ENCODE peak calls at places on chromosomes 2 and 18, in five cellular contexts. One of them, this sample, is unnamed.

GRCh38 chr18:75162978-75163377 is 46.0 kb downstream of the PTGR3 start:
- DNase-seq in MV-4-11: no peak
- DNase-seq in PC-3: no peak
- DNase-seq in A549: no peak
- DNase-seq in GM13977: no peak
- DNase-seq in this sample: no peak

GRCh38 chr18:74273394-74273793 is 18.4 kb downstream of the CYB5A start:
- DNase-seq in PC-3: no peak
- DNase-seq in GM13977: no peak
- DNase-seq in A549: no peak
- DNase-seq in MV-4-11: no peak
- DNase-seq in this sample: no peak

GRCh38 chr2:33583194-33583938 is 15.7 kb downstream of the FAM98A start:
- DNase-seq in A549: no peak
- DNase-seq in MV-4-11: peak; percentile 50
- DNase-seq in GM13977: peak; percentile 27
- DNase-seq in PC-3: peak; percentile 60
- DNase-seq in this sample: peak; percentile 22

GRCh38 chr2:235270951-235271350 is 222.9 kb upstream of the AGAP1 start:
- DNase-seq in MV-4-11: peak; percentile 96
- DNase-seq in A549: no peak
- DNase-seq in PC-3: no peak
- DNase-seq in GM13977: peak; percentile 35
- DNase-seq in this sample: peak; percentile 96

GRCh38 chr2:196591004-196591403 is 48.5 kb upstream of the CCDC150 start:
- DNase-seq in MV-4-11: no peak
- DNase-seq in GM13977: no peak
- DNase-seq in A549: no peak
- DNase-seq in PC-3: no peak
- DNase-seq in this sample: no peak

GRCh38 chr2:152425765-152426710 is 91.1 kb downstream of the FMNL2 start:
- DNase-seq in GM13977: no peak
- DNase-seq in A549: no peak
- DNase-seq in MV-4-11: no peak
- DNase-seq in PC-3: no peak
- DNase-seq in this sample: no peak

GRCh38 chr18:59264136-59264571 is 9.1 kb downstream of the RAX start:
- DNase-seq in A549: no peak
- DNase-seq in MV-4-11: no peak
- DNase-seq in PC-3: no peak
- DNase-seq in GM13977: no peak
- DNase-seq in this sample: no peak

GRCh38 chr2:65018141-65018582 is 29.0 kb downstream of the SLC1A4 start:
- DNase-seq in MV-4-11: peak; percentile 98
- DNase-seq in GM13977: no peak
- DNase-seq in PC-3: no peak
- DNase-seq in A549: no peak
- DNase-seq in this sample: no peak

GRCh38 chr2:190860985-190861721 is 19.5 kb upstream of the GLS start:
- DNase-seq in A549: no peak
- DNase-seq in GM13977: no peak
- DNase-seq in PC-3: no peak
- DNase-seq in MV-4-11: no peak
- DNase-seq in this sample: peak; percentile 68

GRCh38 chr2:172643142-172643541 is 87.3 kb downstream of the PDK1 start:
- DNase-seq in MV-4-11: no peak
- DNase-seq in PC-3: peak; percentile 90
- DNase-seq in GM13977: no peak
- DNase-seq in A549: no peak
- DNase-seq in this sample: no peak

GRCh38 chr2:237704476-237705224 is 77.3 kb downstream of the LRRFIP1 start:
- DNase-seq in MV-4-11: peak; percentile 72
- DNase-seq in A549: no peak
- DNase-seq in GM13977: no peak
- DNase-seq in PC-3: peak; percentile 67
- DNase-seq in this sample: peak; percentile 78

GRCh38 chr18:55406374-55407045 is 181.5 kb downstream of the TCF4 start:
- DNase-seq in PC-3: no peak
- DNase-seq in GM13977: no peak
- DNase-seq in A549: no peak
- DNase-seq in MV-4-11: no peak
- DNase-seq in this sample: no peak

GRCh38 chr2:102313025-102313424 is 1.7 kb downstream of the IL1RL1 start:
- DNase-seq in PC-3: peak; percentile 89
- DNase-seq in MV-4-11: no peak
- DNase-seq in A549: no peak
- DNase-seq in GM13977: no peak
- DNase-seq in this sample: peak; percentile 93

GRCh38 chr2:179562330-179562885 is 297.8 kb upstream of the SESTD1 start:
- DNase-seq in A549: no peak
- DNase-seq in GM13977: no peak
- DNase-seq in PC-3: no peak
- DNase-seq in MV-4-11: no peak
- DNase-seq in this sample: no peak

GRCh38 chr2:74821177-74822124 is 12.5 kb upstream of the HK2 start:
- DNase-seq in GM13977: no peak
- DNase-seq in A549: no peak
- DNase-seq in PC-3: peak; percentile 7
- DNase-seq in MV-4-11: peak; percentile 15
- DNase-seq in this sample: no peak

GRCh38 chr2:114550895-114551793 is 108.7 kb downstream of the DPP10 start:
- DNase-seq in A549: peak; percentile 9
- DNase-seq in PC-3: peak; percentile 75
- DNase-seq in GM13977: peak; percentile 36
- DNase-seq in MV-4-11: peak; percentile 48
- DNase-seq in this sample: peak; percentile 3

GRCh38 chr2:58866040-58866439 is 624.9 kb upstream of the FANCL start:
- DNase-seq in MV-4-11: no peak
- DNase-seq in A549: no peak
- DNase-seq in PC-3: no peak
- DNase-seq in GM13977: no peak
- DNase-seq in this sample: no peak

GRCh38 chr2:42172566-42172965 is 3.4 kb downstream of the EML4 start:
- DNase-seq in PC-3: no peak
- DNase-seq in A549: no peak
- DNase-seq in MV-4-11: no peak
- DNase-seq in GM13977: no peak
- DNase-seq in this sample: no peak

GRCh38 chr2:120958623-120959366 is 223.1 kb downstream of the GLI2 start:
- DNase-seq in PC-3: no peak
- DNase-seq in MV-4-11: no peak
- DNase-seq in A549: no peak
- DNase-seq in GM13977: no peak
- DNase-seq in this sample: no peak

GRCh38 chr18:6741290-6741689 is 11.8 kb downstream of the ARHGAP28 start:
- DNase-seq in GM13977: no peak
- DNase-seq in MV-4-11: no peak
- DNase-seq in A549: peak; percentile 4
- DNase-seq in PC-3: peak; percentile 91
- DNase-seq in this sample: peak; percentile 94

GRCh38 chr18:23935804-23936203 is 78.8 kb upstream of the TTC39C start:
- DNase-seq in PC-3: no peak
- DNase-seq in A549: no peak
- DNase-seq in MV-4-11: no peak
- DNase-seq in GM13977: no peak
- DNase-seq in this sample: no peak

GRCh38 chr2:108268001-108268400 is 20.7 kb upstream of the SULT1C2 start:
- DNase-seq in PC-3: peak; percentile 80
- DNase-seq in A549: peak; percentile 28
- DNase-seq in GM13977: no peak
- DNase-seq in MV-4-11: no peak
- DNase-seq in this sample: peak; percentile 10

GRCh38 chr2:216777637-216778273 is 82.1 kb downstream of the TNP1 start:
- DNase-seq in PC-3: peak; percentile 92
- DNase-seq in A549: peak; percentile 80
- DNase-seq in MV-4-11: peak; percentile 86
- DNase-seq in GM13977: peak; percentile 78
- DNase-seq in this sample: peak; percentile 59

GRCh38 chr18:48992133-48992532 is 41.4 kb upstream of the SMAD7 start:
- DNase-seq in GM13977: no peak
- DNase-seq in PC-3: no peak
- DNase-seq in MV-4-11: no peak
- DNase-seq in A549: no peak
- DNase-seq in this sample: no peak

GRCh38 chr2:231925303-231926179 is 655 bp downstream of the NPPC start:
- DNase-seq in GM13977: peak; percentile 93
- DNase-seq in PC-3: peak; percentile 74
- DNase-seq in MV-4-11: peak; percentile 37
- DNase-seq in A549: peak; percentile 86
- DNase-seq in this sample: peak; percentile 80

GRCh38 chr2:23944527-23944926 is 4.3 kb downstream of the UBXN2A start:
- DNase-seq in MV-4-11: no peak
- DNase-seq in A549: no peak
- DNase-seq in PC-3: no peak
- DNase-seq in GM13977: no peak
- DNase-seq in this sample: no peak

GRCh38 chr2:144330951-144331651 is 188.8 kb downstream of the ZEB2 start:
- DNase-seq in A549: no peak
- DNase-seq in MV-4-11: no peak
- DNase-seq in GM13977: no peak
- DNase-seq in PC-3: peak; percentile 17
- DNase-seq in this sample: peak; percentile 26

GRCh38 chr18:41864216-41864615 is 90.8 kb upstream of the PIK3C3 start:
- DNase-seq in A549: no peak
- DNase-seq in PC-3: no peak
- DNase-seq in GM13977: no peak
- DNase-seq in MV-4-11: no peak
- DNase-seq in this sample: no peak

GRCh38 chr2:83067947-83068346 is 1391.1 kb downstream of the SUCLG1 start:
- DNase-seq in PC-3: no peak
- DNase-seq in MV-4-11: no peak
- DNase-seq in A549: no peak
- DNase-seq in GM13977: no peak
- DNase-seq in this sample: no peak

GRCh38 chr2:181790716-181791649 is 100.5 kb upstream of the ITPRID2 start:
- DNase-seq in A549: peak; percentile 68
- DNase-seq in MV-4-11: peak; percentile 41
- DNase-seq in PC-3: peak; percentile 95
- DNase-seq in GM13977: peak; percentile 15
- DNase-seq in this sample: peak; percentile 95

GRCh38 chr18:8455661-8456614 is 153.3 kb upstream of the RAB12 start:
- DNase-seq in MV-4-11: no peak
- DNase-seq in A549: no peak
- DNase-seq in GM13977: no peak
- DNase-seq in PC-3: no peak
- DNase-seq in this sample: no peak

GRCh38 chr2:100399714-100400113 is 17.8 kb downstream of the CHST10 start:
- DNase-seq in GM13977: no peak
- DNase-seq in MV-4-11: no peak
- DNase-seq in PC-3: no peak
- DNase-seq in A549: no peak
- DNase-seq in this sample: no peak

GRCh38 chr2:20450201-20451108 is 3.6 kb downstream of the RHOB start:
- DNase-seq in GM13977: no peak
- DNase-seq in A549: no peak
- DNase-seq in PC-3: no peak
- DNase-seq in MV-4-11: no peak
- DNase-seq in this sample: peak; percentile 99

GRCh38 chr2:189466656-189467055 is 25.4 kb downstream of the WDR75 start:
- DNase-seq in PC-3: peak; percentile 51
- DNase-seq in A549: peak; percentile 9
- DNase-seq in GM13977: no peak
- DNase-seq in MV-4-11: peak; percentile 33
- DNase-seq in this sample: peak; percentile 73

GRCh38 chr2:112622528-112622849 is 23.2 kb upstream of the SLC20A1 start:
- DNase-seq in A549: no peak
- DNase-seq in GM13977: no peak
- DNase-seq in PC-3: peak; percentile 88
- DNase-seq in MV-4-11: peak; percentile 9
- DNase-seq in this sample: peak; percentile 99

GRCh38 chr2:219916761-219917160 is 289.3 kb downstream of the SLC4A3 start:
- DNase-seq in GM13977: no peak
- DNase-seq in MV-4-11: peak; percentile 69
- DNase-seq in A549: no peak
- DNase-seq in PC-3: no peak
- DNase-seq in this sample: no peak